ENCODE peak calls at places on chromosomes 16 and 17, in eight cellular contexts. One of them, this sample, is unnamed. For H3K9me3, the result is how much of the 10 kb centered on the place peaks cover.

GRCh38 chr17:27569257-27569722 is 61.7 kb upstream of the LGALS9 start:
- DNase-seq in heart left ventricle: no peak
- DNase-seq in thoracic aorta: no peak
- DNase-seq in lung: no peak
- DNase-seq in ovary: peak
- DNase-seq in mucosa of descending colon: peak
- DNase-seq in esophagus squamous epithelium: no peak
- DNase-seq in suprapubic skin: no peak
- DNase-seq in this sample: peak

GRCh38 chr17:75238684-75239191 is 22.7 kb downstream of the GGA3 start:
- DNase-seq in heart left ventricle: peak
- DNase-seq in thoracic aorta: no peak
- DNase-seq in lung: peak
- DNase-seq in ovary: peak
- DNase-seq in mucosa of descending colon: peak
- DNase-seq in esophagus squamous epithelium: no peak
- DNase-seq in suprapubic skin: no peak
- DNase-seq in this sample: peak

GRCh38 chr17:10166181-10166935 is 32.0 kb downstream of the GAS7 start:
- DNase-seq in heart left ventricle: no peak
- DNase-seq in thoracic aorta: no peak
- DNase-seq in lung: no peak
- DNase-seq in ovary: no peak
- DNase-seq in mucosa of descending colon: no peak
- DNase-seq in esophagus squamous epithelium: no peak
- DNase-seq in suprapubic skin: no peak
- DNase-seq in this sample: no peak

GRCh38 chr17:27644586-27644985 is 13.6 kb downstream of the LGALS9 start:
- DNase-seq in heart left ventricle: no peak
- DNase-seq in thoracic aorta: no peak
- DNase-seq in lung: no peak
- DNase-seq in ovary: no peak
- DNase-seq in mucosa of descending colon: no peak
- DNase-seq in esophagus squamous epithelium: no peak
- DNase-seq in suprapubic skin: no peak
- DNase-seq in this sample: peak

GRCh38 chr16:68349838-68350410 is 39.1 kb downstream of the PRMT7 start:
- DNase-seq in heart left ventricle: no peak
- DNase-seq in thoracic aorta: no peak
- DNase-seq in lung: no peak
- DNase-seq in ovary: no peak
- DNase-seq in mucosa of descending colon: no peak
- DNase-seq in esophagus squamous epithelium: no peak
- DNase-seq in suprapubic skin: no peak
- DNase-seq in this sample: no peak

GRCh38 chr16:85602831-85603755 is 10.0 kb upstream of the GSE1 start:
- DNase-seq in heart left ventricle: no peak
- DNase-seq in thoracic aorta: no peak
- DNase-seq in lung: no peak
- DNase-seq in ovary: no peak
- DNase-seq in mucosa of descending colon: no peak
- DNase-seq in esophagus squamous epithelium: no peak
- DNase-seq in suprapubic skin: no peak
- DNase-seq in this sample: no peak

GRCh38 chr17:75345514-75346167 is 56.4 kb upstream of the SLC25A19 start:
- DNase-seq in heart left ventricle: no peak
- DNase-seq in thoracic aorta: no peak
- DNase-seq in lung: no peak
- DNase-seq in ovary: no peak
- DNase-seq in mucosa of descending colon: no peak
- DNase-seq in esophagus squamous epithelium: no peak
- DNase-seq in suprapubic skin: no peak
- DNase-seq in this sample: no peak

GRCh38 chr17:80919331-80920284 is 72.0 kb upstream of the CHMP6 start:
- DNase-seq in heart left ventricle: peak
- DNase-seq in thoracic aorta: no peak
- DNase-seq in lung: no peak
- DNase-seq in ovary: peak
- DNase-seq in mucosa of descending colon: no peak
- DNase-seq in esophagus squamous epithelium: no peak
- DNase-seq in suprapubic skin: no peak
- DNase-seq in this sample: no peak

GRCh38 chr17:13490906-13491502 is 110.7 kb downstream of the HS3ST3A1 start:
- DNase-seq in heart left ventricle: no peak
- DNase-seq in thoracic aorta: no peak
- DNase-seq in lung: no peak
- DNase-seq in ovary: no peak
- DNase-seq in mucosa of descending colon: no peak
- DNase-seq in esophagus squamous epithelium: no peak
- DNase-seq in suprapubic skin: no peak
- DNase-seq in this sample: no peak

GRCh38 chr16:27365142-27366089 is 36.6 kb upstream of the IL21R start:
- DNase-seq in heart left ventricle: no peak
- DNase-seq in thoracic aorta: no peak
- DNase-seq in lung: no peak
- DNase-seq in ovary: no peak
- DNase-seq in mucosa of descending colon: no peak
- DNase-seq in esophagus squamous epithelium: no peak
- DNase-seq in suprapubic skin: no peak
- DNase-seq in this sample: no peak

GRCh38 chr17:40099627-40100418 is 566 bp downstream of the NR1D1 start:
- DNase-seq in heart left ventricle: no peak
- DNase-seq in thoracic aorta: no peak
- DNase-seq in lung: no peak
- DNase-seq in ovary: no peak
- DNase-seq in mucosa of descending colon: no peak
- DNase-seq in esophagus squamous epithelium: no peak
- DNase-seq in suprapubic skin: no peak
- DNase-seq in this sample: peak

GRCh38 chr17:27384721-27385120 is 71.5 kb upstream of the KSR1 start:
- DNase-seq in heart left ventricle: no peak
- DNase-seq in thoracic aorta: no peak
- DNase-seq in lung: no peak
- DNase-seq in ovary: no peak
- DNase-seq in mucosa of descending colon: no peak
- DNase-seq in esophagus squamous epithelium: no peak
- DNase-seq in suprapubic skin: no peak
- DNase-seq in this sample: no peak

GRCh38 chr17:48954300-48954755 is 9.7 kb upstream of the SNF8 start:
- DNase-seq in heart left ventricle: no peak
- DNase-seq in thoracic aorta: no peak
- DNase-seq in lung: no peak
- DNase-seq in ovary: no peak
- DNase-seq in mucosa of descending colon: peak
- DNase-seq in esophagus squamous epithelium: no peak
- DNase-seq in suprapubic skin: no peak
- DNase-seq in this sample: no peak

GRCh38 chr16:31147574-31147973 is 2.3 kb downstream of the PRSS36 start:
- DNase-seq in heart left ventricle: no peak
- DNase-seq in thoracic aorta: no peak
- DNase-seq in lung: no peak
- DNase-seq in ovary: no peak
- DNase-seq in mucosa of descending colon: no peak
- DNase-seq in esophagus squamous epithelium: no peak
- DNase-seq in suprapubic skin: no peak
- DNase-seq in this sample: no peak

GRCh38 chr17:81858170-81858966 is 2.0 kb downstream of the P4HB start:
- DNase-seq in heart left ventricle: no peak
- DNase-seq in thoracic aorta: no peak
- DNase-seq in lung: no peak
- DNase-seq in ovary: no peak
- DNase-seq in mucosa of descending colon: no peak
- DNase-seq in esophagus squamous epithelium: no peak
- DNase-seq in suprapubic skin: no peak
- DNase-seq in this sample: no peak

GRCh38 chr17:30524847-30525246 is 47.6 kb downstream of the GOSR1 start:
- DNase-seq in heart left ventricle: no peak
- DNase-seq in thoracic aorta: no peak
- DNase-seq in lung: no peak
- DNase-seq in ovary: no peak
- DNase-seq in mucosa of descending colon: peak
- DNase-seq in esophagus squamous epithelium: no peak
- DNase-seq in suprapubic skin: no peak
- DNase-seq in this sample: no peak

GRCh38 chr17:354651-355556 is 2.3 kb upstream of the RPH3AL start:
- DNase-seq in heart left ventricle: no peak
- DNase-seq in thoracic aorta: no peak
- DNase-seq in lung: peak
- DNase-seq in ovary: no peak
- DNase-seq in mucosa of descending colon: no peak
- DNase-seq in esophagus squamous epithelium: no peak
- DNase-seq in suprapubic skin: no peak
- DNase-seq in this sample: no peak

GRCh38 chr16:85639529-85640253 is 26.6 kb downstream of the GSE1 start:
- DNase-seq in heart left ventricle: peak
- DNase-seq in thoracic aorta: no peak
- DNase-seq in lung: no peak
- DNase-seq in ovary: no peak
- DNase-seq in mucosa of descending colon: no peak
- DNase-seq in esophagus squamous epithelium: no peak
- DNase-seq in suprapubic skin: peak
- DNase-seq in this sample: peak

GRCh38 chr16:79598341-79599181 is 2.0 kb downstream of the MAF start:
- DNase-seq in heart left ventricle: peak
- DNase-seq in thoracic aorta: peak
- DNase-seq in lung: peak
- DNase-seq in ovary: peak
- DNase-seq in mucosa of descending colon: peak
- DNase-seq in esophagus squamous epithelium: no peak
- DNase-seq in suprapubic skin: peak
- DNase-seq in this sample: peak
- TF ChIP-seq CTCF in heart left ventricle: no peak
- TF ChIP-seq CTCF in thoracic aorta: peak
- TF ChIP-seq CTCF in lung: no peak
- TF ChIP-seq CTCF in ovary: no peak
- TF ChIP-seq CTCF in mucosa of descending colon: no peak
- TF ChIP-seq CTCF in esophagus squamous epithelium: no peak
- TF ChIP-seq CTCF in suprapubic skin: no peak
- TF ChIP-seq CTCF in this sample: peak

GRCh38 chr16:3189869-3190268 is 1.9 kb downstream of the OR1F1 start:
- DNase-seq in heart left ventricle: no peak
- DNase-seq in thoracic aorta: no peak
- DNase-seq in lung: no peak
- DNase-seq in ovary: no peak
- DNase-seq in mucosa of descending colon: no peak
- DNase-seq in esophagus squamous epithelium: no peak
- DNase-seq in suprapubic skin: no peak
- DNase-seq in this sample: no peak
- H3K9me3 ChIP-seq in heart left ventricle: under half
- H3K9me3 ChIP-seq in thoracic aorta: under half
- H3K9me3 ChIP-seq in lung: under half
- H3K9me3 ChIP-seq in ovary: under half
- H3K9me3 ChIP-seq in mucosa of descending colon: under half
- H3K9me3 ChIP-seq in esophagus squamous epithelium: under half
- H3K9me3 ChIP-seq in suprapubic skin: under half
- H3K9me3 ChIP-seq in this sample: under half

GRCh38 chr17:42679001-42679491 is 2.3 kb upstream of the PLEKHH3 start:
- DNase-seq in heart left ventricle: peak
- DNase-seq in thoracic aorta: no peak
- DNase-seq in lung: peak
- DNase-seq in ovary: peak
- DNase-seq in mucosa of descending colon: peak
- DNase-seq in esophagus squamous epithelium: no peak
- DNase-seq in suprapubic skin: peak
- DNase-seq in this sample: peak
- TF ChIP-seq CTCF in heart left ventricle: no peak
- TF ChIP-seq CTCF in thoracic aorta: no peak
- TF ChIP-seq CTCF in lung: no peak
- TF ChIP-seq CTCF in ovary: no peak
- TF ChIP-seq CTCF in mucosa of descending colon: no peak
- TF ChIP-seq CTCF in esophagus squamous epithelium: no peak
- TF ChIP-seq CTCF in suprapubic skin: no peak
- TF ChIP-seq CTCF in this sample: no peak

DNA sequence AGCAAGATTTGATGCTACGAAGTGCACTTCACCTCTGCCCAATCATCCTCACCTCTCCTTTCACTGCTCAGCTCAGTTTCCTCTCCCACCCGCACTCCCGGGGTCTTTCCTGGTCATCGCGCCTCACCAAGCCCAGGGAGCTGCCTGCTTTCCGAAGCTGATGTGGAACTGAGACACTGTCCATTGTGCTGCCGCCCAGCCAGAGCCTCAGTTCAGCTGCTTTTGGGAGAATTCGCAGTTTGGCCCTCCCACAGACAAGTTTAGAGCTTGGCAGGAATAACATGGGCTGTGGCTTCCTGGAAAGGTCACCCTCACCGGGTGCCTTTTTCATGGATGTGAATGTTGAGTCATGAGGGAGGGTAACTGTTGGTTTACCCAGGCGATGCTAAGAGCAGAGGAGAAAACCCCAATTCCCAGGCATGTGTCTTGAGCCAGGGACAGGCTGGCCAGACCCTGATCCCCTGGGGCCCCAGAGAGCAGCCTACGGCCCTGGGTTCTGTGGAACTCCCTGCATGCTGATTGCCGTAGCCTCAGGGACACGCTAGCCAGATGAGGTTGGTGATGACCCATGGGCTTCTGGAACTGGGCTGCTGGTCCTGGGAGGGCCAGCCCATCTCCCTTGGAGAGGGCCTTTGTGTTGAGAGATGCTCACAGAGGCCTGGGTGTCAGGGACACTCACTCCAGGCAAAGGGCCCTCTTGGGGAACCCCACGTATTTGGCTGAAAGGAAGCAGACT is 1687.5 kb downstream of the TP53TG3F start:
- DNase-seq in heart left ventricle: no peak
- DNase-seq in thoracic aorta: no peak
- DNase-seq in lung: no peak
- DNase-seq in ovary: peak
- DNase-seq in mucosa of descending colon: no peak
- DNase-seq in esophagus squamous epithelium: no peak
- DNase-seq in suprapubic skin: peak
- DNase-seq in this sample: no peak
- H3K9me3 ChIP-seq in heart left ventricle: under half
- H3K9me3 ChIP-seq in thoracic aorta: under half
- H3K9me3 ChIP-seq in lung: half or more
- H3K9me3 ChIP-seq in ovary: under half
- H3K9me3 ChIP-seq in mucosa of descending colon: half or more
- H3K9me3 ChIP-seq in esophagus squamous epithelium: under half
- H3K9me3 ChIP-seq in suprapubic skin: under half
- H3K9me3 ChIP-seq in this sample: under half

GRCh38 chr16:84183911-84184310 is 2.9 kb downstream of the TAF1C start:
- DNase-seq in heart left ventricle: no peak
- DNase-seq in thoracic aorta: no peak
- DNase-seq in lung: no peak
- DNase-seq in ovary: peak
- DNase-seq in mucosa of descending colon: no peak
- DNase-seq in esophagus squamous epithelium: no peak
- DNase-seq in suprapubic skin: no peak
- DNase-seq in this sample: no peak
- TF ChIP-seq CTCF in heart left ventricle: no peak
- TF ChIP-seq CTCF in thoracic aorta: no peak
- TF ChIP-seq CTCF in lung: no peak
- TF ChIP-seq CTCF in ovary: peak
- TF ChIP-seq CTCF in mucosa of descending colon: no peak
- TF ChIP-seq CTCF in esophagus squamous epithelium: no peak
- TF ChIP-seq CTCF in suprapubic skin: no peak
- TF ChIP-seq CTCF in this sample: no peak

This sample was measured in adrenal gland.